ENCODE peak calls at places on chromosomes 1 and 21, in four cellular contexts. K, L, P and J are unnamed samples.

GRCh38 chr21:26469789-26470188 is 103.3 kb downstream of the CYYR1 start:
- DNase-seq in K (no peak), L (no peak), P (no peak), J (no peak)

GRCh38 chr1:78755986-78756385 is 106.4 kb downstream of the IFI44 start:
- DNase-seq in K (no peak), L (no peak), P (no peak), J (no peak)

GRCh38 chr1:67909776-67910175 is 76.5 kb upstream of the GNG12 start:
- DNase-seq in K (no peak), L (no peak), P (no peak), J (no peak)

GRCh38 chr1:159205225-159205624 is 550 bp downstream of the ACKR1 start:
- DNase-seq in K (no peak), L (no peak), P (no peak), J (no peak)

GRCh38 chr1:201758508-201759050 is 70.4 kb upstream of the IPO9 start:
- DNase-seq in K (no peak), L (no peak), P (no peak), J (no peak)

GRCh38 chr1:65717815-65718454 is 74.8 kb upstream of the PDE4B start:
- DNase-seq in K (no peak), L (peak), P (no peak), J (peak)

GRCh38 chr1:157044326-157044725 is 1.2 kb downstream of the ARHGEF11 start:
- DNase-seq in K (no peak), L (no peak), P (no peak), J (no peak)

GRCh38 chr1:25893072-25893604 is 13.1 kb downstream of the STMN1 start:
- DNase-seq in K (no peak), L (no peak), P (no peak), J (no peak)

GRCh38 chr1:59058681-59059441 is 238.0 kb upstream of the FGGY start:
- DNase-seq in K (no peak), L (no peak), P (no peak), J (no peak)

GRCh38 chr1:74674278-74675048 is 871 bp upstream of the ERICH3 start:
- DNase-seq in K (no peak), L (no peak), P (no peak), J (no peak)

GRCh38 chr1:27626031-27626935 is 8.7 kb downstream of the FGR start:
- DNase-seq in K (no peak), L (no peak), P (no peak), J (peak)

GRCh38 chr21:31895069-31895851 is 22.4 kb downstream of the HUNK start:
- DNase-seq in K (no peak), L (no peak), P (peak), J (peak)

GRCh38 chr1:101298663-101299062 is 61.8 kb downstream of the S1PR1 start:
- DNase-seq in K (no peak), L (peak), P (no peak), J (no peak)

GRCh38 chr1:117828206-117828605 is 101.2 kb downstream of the GDAP2 start:
- DNase-seq in K (no peak), L (peak), P (no peak), J (no peak)

GRCh38 chr1:34790985-34791384 is 1.8 kb upstream of the GJA4 start:
- DNase-seq in K (no peak), L (no peak), P (no peak), J (no peak)

GRCh38 chr1:16975838-16976237 is 4.6 kb downstream of the MFAP2 start:
- DNase-seq in K (no peak), L (no peak), P (no peak), J (no peak)

GRCh38 chr1:245765241-245766000 is 610.6 kb downstream of the KIF26B start:
- DNase-seq in K (no peak), L (peak), P (peak), J (no peak)

GRCh38 chr1:111290104-111290503 is 547 bp upstream of the CHIA start:
- DNase-seq in K (no peak), L (no peak), P (no peak), J (no peak)

GRCh38 chr1:7646981-7647901 is 123.9 kb upstream of the VAMP3 start:
- DNase-seq in K (peak), L (peak), P (no peak), J (peak)

GRCh38 chr1:109131059-109131458 is 17.1 kb downstream of the ELAPOR1 start:
- DNase-seq in K (no peak), L (no peak), P (no peak), J (no peak)

GRCh38 chr1:219442575-219442974 is 170.3 kb downstream of the ZC3H11B start:
- DNase-seq in K (no peak), L (peak), P (no peak), J (no peak)

GRCh38 chr1:170114916-170115315 is 30.8 kb upstream of the NTMT2 start:
- DNase-seq in K (no peak), L (peak), P (no peak), J (peak)

GRCh38 chr1:180781718-180782117 is 131.0 kb upstream of the KIAA1614 start:
- DNase-seq in K (no peak), L (no peak), P (no peak), J (no peak)

GRCh38 chr1:89631756-89632155 is 1.2 kb upstream of the LRRC8C start:
- DNase-seq in K (no peak), L (no peak), P (no peak), J (no peak)

GRCh38 chr1:26677306-26678115 is 18.3 kb upstream of the ARID1A start:
- DNase-seq in K (peak), L (peak), P (peak), J (peak)

GRCh38 chr1:212958175-212958574 is 7.8 kb downstream of the VASH2 start:
- DNase-seq in K (no peak), L (no peak), P (no peak), J (peak)

GRCh38 chr1:207333620-207334019 is 12.1 kb downstream of the CD55 start:
- DNase-seq in K (no peak), L (no peak), P (no peak), J (no peak)

GRCh38 chr1:235442788-235443429 is 61.3 kb downstream of the B3GALNT2 start:
- DNase-seq in K (peak), L (peak), P (no peak), J (peak)

GRCh38 chr1:116855788-116856187 is 53.9 kb upstream of the PTGFRN start:
- DNase-seq in K (no peak), L (no peak), P (no peak), J (no peak)

DNA sequence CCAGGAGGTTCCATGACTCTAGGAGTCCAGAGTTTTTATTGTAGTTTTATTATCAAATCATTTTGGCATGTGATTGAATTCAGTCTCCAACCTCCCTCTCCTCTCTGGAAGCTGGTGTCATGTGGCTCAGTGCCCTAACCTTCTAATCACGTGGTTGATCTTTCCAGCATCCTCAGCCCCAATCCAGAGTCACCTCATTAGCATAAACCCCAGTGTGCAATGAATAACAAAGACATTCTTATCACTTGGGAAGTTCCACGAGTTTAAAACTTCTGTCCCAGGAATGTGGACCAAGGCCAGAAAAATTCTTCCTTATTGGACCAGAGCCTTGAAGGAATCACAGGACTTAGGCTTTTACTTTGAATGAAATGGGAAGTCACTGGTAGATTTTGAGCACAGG is 52.2 kb downstream of the KIRREL1 start:
- DNase-seq in K (no peak), L (peak), P (no peak), J (no peak)
- TF ChIP-seq MYC in K (no peak), L (no peak), P (no peak), J (no peak)

GRCh38 chr1:248585266-248585665 is 10.7 kb upstream of the OR2T34 start:
- DNase-seq in K (no peak), L (no peak), P (no peak), J (no peak)
- TF ChIP-seq MAX in K (no peak), L (no peak), P (no peak), J (no peak)

GRCh38 chr1:21813542-21813941 is 1.5 kb downstream of the LDLRAD2 start:
- DNase-seq in K (no peak), L (no peak), P (no peak), J (no peak)

GRCh38 chr1:21814981-21815583 is 3.0 kb downstream of the LDLRAD2 start:
- DNase-seq in K (no peak), L (no peak), P (no peak), J (no peak)

GRCh38 chr1:21816602-21817302 is 4.7 kb downstream of the LDLRAD2 start:
- DNase-seq in K (no peak), L (peak), P (peak), J (no peak)

GRCh38 chr1:21814241-21814918 is 2.3 kb downstream of the LDLRAD2 start:
- DNase-seq in K (no peak), L (no peak), P (no peak), J (peak)

GRCh38 chr1:21815724-21816311 is 3.8 kb downstream of the LDLRAD2 start:
- DNase-seq in K (no peak), L (peak), P (no peak), J (peak)
- TF ChIP-seq MYC in K (no peak), L (no peak), P (no peak), J (peak)

DNA sequence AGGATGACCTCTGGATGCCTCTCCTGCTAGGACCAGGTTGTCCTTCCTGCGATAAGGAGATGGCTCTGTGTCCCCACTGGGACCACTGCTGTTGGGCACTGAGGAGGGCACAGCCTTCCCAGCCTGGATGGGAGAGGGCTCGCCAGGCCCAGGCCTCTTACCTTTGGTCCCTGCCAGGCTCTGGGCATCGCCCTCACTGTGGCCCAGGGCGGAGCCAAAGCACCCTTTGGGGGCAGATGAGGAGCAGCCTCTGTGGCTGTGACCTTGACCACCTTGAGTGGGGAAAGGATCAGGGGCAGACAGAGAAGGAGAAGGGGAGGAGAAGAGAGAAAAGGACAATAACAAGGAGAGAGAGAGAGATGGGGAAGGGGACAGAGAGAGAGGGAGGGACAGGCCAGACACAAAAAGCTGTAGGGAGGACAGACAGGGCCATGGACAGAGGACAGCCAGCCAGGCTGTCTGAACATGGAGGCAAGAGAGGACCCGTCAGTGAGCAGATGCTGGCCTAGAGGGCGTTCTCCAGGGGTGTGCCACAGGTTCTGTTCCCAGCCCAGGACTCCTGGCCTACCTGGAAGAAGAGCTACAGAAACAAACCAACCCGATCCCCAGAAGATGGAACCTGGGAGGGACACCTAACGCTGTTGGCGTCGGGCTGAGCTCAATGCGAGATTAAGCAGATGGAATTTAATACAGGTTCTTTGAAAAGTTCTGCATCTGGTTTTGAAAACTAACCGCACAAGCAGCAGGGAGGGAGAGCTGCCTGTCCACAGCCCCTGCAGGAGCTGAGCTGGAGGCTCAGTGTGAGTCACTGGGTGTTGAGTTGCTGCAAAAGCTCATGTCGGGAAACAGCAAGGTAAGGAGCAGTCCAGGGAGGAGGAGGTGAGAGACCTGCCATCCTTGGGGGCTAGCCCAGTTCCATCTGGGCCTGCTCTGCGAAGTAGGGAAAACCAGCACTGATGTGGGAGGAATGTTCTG is 262.1 kb downstream of the PTPRU start:
- DNase-seq in K (no peak), L (no peak), P (no peak), J (no peak)
- TF ChIP-seq MAX in K (no peak), L (no peak), P (no peak), J (no peak)

DNA sequence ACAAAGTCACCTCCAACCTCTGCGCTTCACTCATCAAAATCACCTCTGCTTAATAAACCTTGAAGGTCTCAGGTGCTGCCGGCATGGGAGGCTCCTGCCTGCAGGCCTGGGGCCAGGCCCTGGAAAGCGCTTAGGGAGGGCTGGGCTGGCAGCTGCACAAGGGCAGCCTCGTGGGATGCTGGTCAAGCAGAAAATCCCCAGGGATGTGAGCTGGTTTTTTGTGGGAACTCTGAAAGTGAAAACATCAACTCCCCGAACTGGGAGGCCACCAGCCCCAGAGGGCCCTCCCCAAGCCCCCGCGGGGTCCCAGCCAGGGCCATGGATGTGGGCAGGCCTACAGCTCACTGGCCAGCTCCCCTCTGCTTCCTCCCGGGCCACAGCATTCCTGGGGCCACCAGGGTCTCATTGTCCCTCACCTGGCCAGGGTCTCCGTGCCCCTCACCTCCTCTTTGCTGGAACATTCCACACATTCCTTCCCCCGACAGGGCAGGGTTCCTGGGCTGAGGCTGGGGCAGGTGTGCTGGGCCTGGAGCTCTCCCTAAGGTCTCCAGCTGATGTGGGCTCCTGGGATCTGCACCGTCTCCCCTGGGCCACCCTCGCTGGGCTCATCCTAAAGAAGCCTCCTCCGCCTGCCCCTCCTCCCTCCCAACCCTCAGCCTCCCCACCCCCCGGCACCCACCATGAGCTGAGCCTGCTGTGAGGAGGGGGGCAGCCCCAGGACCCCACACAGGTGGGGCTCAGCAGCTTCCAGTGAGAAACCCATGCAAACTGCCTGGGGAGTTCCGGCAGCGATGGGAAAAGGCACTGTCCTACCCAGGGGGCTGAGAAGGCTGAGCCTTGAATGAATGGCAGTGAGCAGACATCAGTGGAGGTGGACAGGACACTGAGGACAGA is 36.0 kb upstream of the POFUT2 start:
- DNase-seq in K (no peak), L (no peak), P (no peak), J (no peak)
- TF ChIP-seq MYC in K (no peak), L (no peak), P (no peak), J (no peak)

GRCh38 chr1:108097057-108097456 is 103.1 kb downstream of the SLC25A24 start:
- DNase-seq in K (no peak), L (no peak), P (no peak), J (peak)
- TF ChIP-seq MAX in K (no peak), L (no peak), P (no peak), J (no peak)

GRCh38 chr1:4595341-4596225 is 58.8 kb upstream of the AJAP1 start:
- DNase-seq in K (no peak), L (no peak), P (no peak), J (no peak)
- TF ChIP-seq MYC in K (no peak), L (no peak), P (no peak), J (no peak)

DNA sequence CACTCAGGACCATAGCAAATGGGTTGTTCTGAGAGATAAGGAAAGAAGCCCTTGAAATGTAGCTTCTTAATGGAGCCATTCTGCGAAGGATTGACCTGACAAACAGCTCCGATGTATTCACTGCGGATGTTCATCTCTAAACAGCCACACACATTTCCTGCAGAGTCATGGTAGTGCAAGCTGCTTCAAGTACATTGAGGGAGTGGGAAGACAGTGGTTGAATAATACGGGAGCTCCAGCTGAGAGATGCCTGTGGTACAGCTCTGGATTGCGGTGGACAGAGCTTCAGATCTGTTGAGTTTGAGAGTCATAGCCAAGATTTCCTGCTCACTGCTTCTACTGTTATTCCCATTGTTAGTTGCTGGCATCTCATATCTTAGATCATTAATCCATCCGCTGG is 86.6 kb downstream of the ZBTB18 start:
- DNase-seq in K (no peak), L (no peak), P (no peak), J (no peak)
- TF ChIP-seq MAX in K (no peak), L (no peak), P (no peak), J (no peak)